ENCODE peak calls at places on chromosome 6, in ten cellular contexts. H, D, V, X, F, W, R, G, Z and E are unnamed samples.

GRCh38 chr6:149014631-149015171 is 267.9 kb downstream of the UST start:
- DNase-seq in H (no peak), D (no peak), V (no peak), X (no peak), F (no peak), W (no peak), R (no peak), G (peak), Z (no peak), E (no peak)

GRCh38 chr6:3841711-3842565 is 7.2 kb upstream of the FAM50B start:
- DNase-seq in H (no peak), D (no peak), V (no peak), X (no peak), F (peak), W (no peak), R (peak), G (no peak), Z (no peak), E (no peak)

GRCh38 chr6:57265755-57266221 is 43.7 kb upstream of the RAB23 start:
- DNase-seq in H (no peak), D (no peak), V (no peak), X (no peak), F (no peak), W (no peak), R (no peak), G (no peak), Z (no peak), E (no peak)

GRCh38 chr6:3376888-3377535 is 79.8 kb downstream of the SLC22A23 start:
- DNase-seq in H (no peak), D (no peak), V (no peak), X (no peak), F (no peak), W (no peak), R (no peak), G (no peak), Z (no peak), E (no peak)

GRCh38 chr6:53627391-53628218 is 38.0 kb downstream of the KLHL31 start:
- DNase-seq in H (no peak), D (no peak), V (no peak), X (no peak), F (peak), W (no peak), R (no peak), G (no peak), Z (no peak), E (no peak)

GRCh38 chr6:25312703-25313102 is 33.5 kb downstream of the CARMIL1 start:
- DNase-seq in H (no peak), D (no peak), V (no peak), X (no peak), F (peak), W (peak), R (peak), G (peak), Z (no peak), E (no peak)

GRCh38 chr6:154766288-154766687 is 33.1 kb downstream of the SCAF8 start:
- DNase-seq in H (no peak), D (no peak), V (no peak), X (no peak), F (no peak), W (no peak), R (no peak), G (no peak), Z (no peak), E (no peak)

GRCh38 chr6:10621847-10622246 is 72.6 kb downstream of the C6orf52 start:
- DNase-seq in H (no peak), D (no peak), V (no peak), X (no peak), F (no peak), W (no peak), R (no peak), G (no peak), Z (no peak), E (no peak)

GRCh38 chr6:1597924-1598323 is 11.8 kb upstream of the FOXC1 start:
- DNase-seq in H (no peak), D (no peak), V (no peak), X (no peak), F (peak), W (no peak), R (no peak), G (no peak), Z (no peak), E (no peak)

GRCh38 chr6:159002432-159003160 is 2.6 kb upstream of the RSPH3 start:
- DNase-seq in H (no peak), D (no peak), V (no peak), X (no peak), F (no peak), W (no peak), R (peak), G (peak), Z (no peak), E (no peak)

GRCh38 chr6:154593122-154593521 is 82.6 kb upstream of the CNKSR3 start:
- DNase-seq in H (no peak), D (no peak), V (no peak), X (no peak), F (no peak), W (no peak), R (no peak), G (no peak), Z (no peak), E (no peak)

GRCh38 chr6:2162089-2162465 is 83.3 kb downstream of the GMDS start:
- DNase-seq in H (no peak), D (no peak), V (no peak), X (no peak), F (peak), W (no peak), R (no peak), G (no peak), Z (no peak), E (no peak)

GRCh38 chr6:130447374-130447773 is 81.6 kb downstream of the TMEM200A start:
- DNase-seq in H (no peak), D (no peak), V (no peak), X (no peak), F (peak), W (no peak), R (no peak), G (no peak), Z (no peak), E (no peak)

GRCh38 chr6:9140861-9141534 is 705.7 kb upstream of the SLC35B3 start:
- DNase-seq in H (no peak), D (no peak), V (no peak), X (no peak), F (no peak), W (no peak), R (no peak), G (no peak), Z (no peak), E (no peak)

GRCh38 chr6:131116755-131117360 is 18.4 kb upstream of the AKAP7 start:
- DNase-seq in H (peak), D (no peak), V (no peak), X (peak), F (peak), W (peak), R (peak), G (peak), Z (no peak), E (no peak)

GRCh38 chr6:26129656-26130055 is 42.4 kb downstream of the HFE start:
- DNase-seq in H (no peak), D (no peak), V (no peak), X (peak), F (no peak), W (no peak), R (no peak), G (no peak), Z (no peak), E (no peak)

GRCh38 chr6:118776607-118777549 is 117.1 kb upstream of the ASF1A start:
- DNase-seq in H (peak), D (peak), V (no peak), X (peak), F (peak), W (peak), R (peak), G (peak), Z (peak), E (peak)

GRCh38 chr6:136067731-136068341 is 182.3 kb downstream of the MTFR2 start:
- DNase-seq in H (no peak), D (no peak), V (no peak), X (no peak), F (peak), W (peak), R (peak), G (peak), Z (no peak), E (no peak)

GRCh38 chr6:44642870-44643522 is 255.5 kb downstream of the CDC5L start:
- DNase-seq in H (no peak), D (no peak), V (no peak), X (no peak), F (no peak), W (no peak), R (no peak), G (peak), Z (peak), E (no peak)

GRCh38 chr6:8215631-8216030 is 113.3 kb upstream of the EEF1E1 start:
- DNase-seq in H (no peak), D (no peak), V (no peak), X (no peak), F (no peak), W (no peak), R (peak), G (peak), Z (no peak), E (no peak)

GRCh38 chr6:121093928-121094327 is 240.4 kb downstream of the TBC1D32 start:
- DNase-seq in H (no peak), D (no peak), V (no peak), X (no peak), F (peak), W (peak), R (peak), G (no peak), Z (no peak), E (no peak)

GRCh38 chr6:14059791-14060436 is 57.7 kb upstream of the CD83 start:
- DNase-seq in H (no peak), D (no peak), V (no peak), X (no peak), F (peak), W (peak), R (peak), G (peak), Z (no peak), E (peak)

GRCh38 chr6:93222071-93222851 is 197.1 kb downstream of the EPHA7 start:
- DNase-seq in H (no peak), D (no peak), V (no peak), X (no peak), F (no peak), W (no peak), R (no peak), G (no peak), Z (no peak), E (no peak)

GRCh38 chr6:110864816-110865215 is 9.8 kb upstream of the AMD1 start:
- DNase-seq in H (no peak), D (no peak), V (no peak), X (no peak), F (no peak), W (no peak), R (no peak), G (no peak), Z (no peak), E (no peak)

GRCh38 chr6:152471459-152472070 is 165.6 kb downstream of the SYNE1 start:
- DNase-seq in H (no peak), D (no peak), V (no peak), X (no peak), F (no peak), W (peak), R (peak), G (peak), Z (no peak), E (no peak)

GRCh38 chr6:134111062-134111677 is 58.7 kb upstream of the SLC2A12 start:
- DNase-seq in H (peak), D (no peak), V (no peak), X (peak), F (peak), W (peak), R (peak), G (peak), Z (peak), E (peak)

GRCh38 chr6:6588064-6588923 is at the start of gene LY86:
- DNase-seq in H (no peak), D (no peak), V (no peak), X (no peak), F (no peak), W (no peak), R (no peak), G (no peak), Z (no peak), E (peak)

GRCh38 chr6:122145741-122146240 is 253.7 kb upstream of the HSF2 start:
- DNase-seq in H (no peak), D (no peak), V (no peak), X (no peak), F (no peak), W (no peak), R (no peak), G (no peak), Z (no peak), E (no peak)

GRCh38 chr6:75207211-75207984 is 1.5 kb upstream of the COL12A1 start:
- DNase-seq in H (no peak), D (no peak), V (no peak), X (no peak), F (no peak), W (no peak), R (no peak), G (no peak), Z (no peak), E (no peak)